ENCODE peak calls at places on chromosomes 7 and 10, in ten cellular contexts. One of them, this sample, is unnamed.

GRCh38 chr7:140650367-140650766 is 9.8 kb upstream of the DENND2A start:
- DNase-seq in HCEC 1CT: no peak
- DNase-seq in progenitor cell of endocrine pancreas: no peak
- DNase-seq in CD8-positive, alpha-beta T cell: no peak
- DNase-seq in uterus: peak
- DNase-seq in upper lobe of right lung: peak
- DNase-seq in GM18507: no peak
- DNase-seq in stimulated activated CD4-positive, alpha-beta T cell treated with anti-CD3 and anti-CD28 coated beads, Interleukin-15, amount 100 ng/mL, for 24 hours: no peak
- DNase-seq in Daoy: no peak
- DNase-seq in activated CD4-positive, alpha-beta T cell treated with anti-CD3 and anti-CD28 coated beads for 4 hours: no peak
- DNase-seq in this sample: no peak

GRCh38 chr7:7369134-7369533 is 166.5 kb downstream of the COL28A1 start:
- DNase-seq in Daoy: no peak
- DNase-seq in upper lobe of right lung: no peak
- DNase-seq in stimulated activated CD4-positive, alpha-beta T cell treated with anti-CD3 and anti-CD28 coated beads, Interleukin-15, amount 100 ng/mL, for 24 hours: no peak
- DNase-seq in uterus: no peak
- DNase-seq in GM18507: no peak
- DNase-seq in progenitor cell of endocrine pancreas: no peak
- DNase-seq in HCEC 1CT: no peak
- DNase-seq in CD8-positive, alpha-beta T cell: no peak
- DNase-seq in activated CD4-positive, alpha-beta T cell treated with anti-CD3 and anti-CD28 coated beads for 4 hours: no peak
- DNase-seq in this sample: no peak

GRCh38 chr10:68099736-68100135 is 9.6 kb upstream of the MYPN start:
- DNase-seq in GM18507: no peak
- DNase-seq in uterus: no peak
- DNase-seq in CD8-positive, alpha-beta T cell: no peak
- DNase-seq in progenitor cell of endocrine pancreas: no peak
- DNase-seq in upper lobe of right lung: no peak
- DNase-seq in HCEC 1CT: peak
- DNase-seq in activated CD4-positive, alpha-beta T cell treated with anti-CD3 and anti-CD28 coated beads for 4 hours: no peak
- DNase-seq in stimulated activated CD4-positive, alpha-beta T cell treated with anti-CD3 and anti-CD28 coated beads, Interleukin-15, amount 100 ng/mL, for 24 hours: no peak
- DNase-seq in Daoy: peak
- DNase-seq in this sample: no peak

GRCh38 chr7:2725178-2726105 is 37.4 kb downstream of the AMZ1 start:
- DNase-seq in activated CD4-positive, alpha-beta T cell treated with anti-CD3 and anti-CD28 coated beads for 4 hours: no peak
- DNase-seq in CD8-positive, alpha-beta T cell: no peak
- DNase-seq in uterus: peak
- DNase-seq in GM18507: no peak
- DNase-seq in upper lobe of right lung: peak
- DNase-seq in stimulated activated CD4-positive, alpha-beta T cell treated with anti-CD3 and anti-CD28 coated beads, Interleukin-15, amount 100 ng/mL, for 24 hours: no peak
- DNase-seq in Daoy: no peak
- DNase-seq in progenitor cell of endocrine pancreas: no peak
- DNase-seq in HCEC 1CT: no peak
- DNase-seq in this sample: no peak

GRCh38 chr7:34723866-34724490 is 66.0 kb downstream of the NPSR1 start:
- DNase-seq in Daoy: no peak
- DNase-seq in stimulated activated CD4-positive, alpha-beta T cell treated with anti-CD3 and anti-CD28 coated beads, Interleukin-15, amount 100 ng/mL, for 24 hours: no peak
- DNase-seq in activated CD4-positive, alpha-beta T cell treated with anti-CD3 and anti-CD28 coated beads for 4 hours: no peak
- DNase-seq in CD8-positive, alpha-beta T cell: no peak
- DNase-seq in GM18507: no peak
- DNase-seq in progenitor cell of endocrine pancreas: no peak
- DNase-seq in HCEC 1CT: no peak
- DNase-seq in upper lobe of right lung: no peak
- DNase-seq in uterus: no peak
- DNase-seq in this sample: peak

GRCh38 chr10:73413108-73413527 is 740 bp downstream of the ANXA7 start:
- DNase-seq in progenitor cell of endocrine pancreas: no peak
- DNase-seq in CD8-positive, alpha-beta T cell: peak
- DNase-seq in stimulated activated CD4-positive, alpha-beta T cell treated with anti-CD3 and anti-CD28 coated beads, Interleukin-15, amount 100 ng/mL, for 24 hours: peak
- DNase-seq in HCEC 1CT: peak
- DNase-seq in GM18507: peak
- DNase-seq in Daoy: peak
- DNase-seq in upper lobe of right lung: no peak
- DNase-seq in activated CD4-positive, alpha-beta T cell treated with anti-CD3 and anti-CD28 coated beads for 4 hours: no peak
- DNase-seq in uterus: peak
- DNase-seq in this sample: peak

GRCh38 chr7:77989981-77990566 is 191.5 kb downstream of the PHTF2 start:
- DNase-seq in Daoy: peak
- DNase-seq in activated CD4-positive, alpha-beta T cell treated with anti-CD3 and anti-CD28 coated beads for 4 hours: no peak
- DNase-seq in progenitor cell of endocrine pancreas: no peak
- DNase-seq in uterus: no peak
- DNase-seq in stimulated activated CD4-positive, alpha-beta T cell treated with anti-CD3 and anti-CD28 coated beads, Interleukin-15, amount 100 ng/mL, for 24 hours: peak
- DNase-seq in upper lobe of right lung: no peak
- DNase-seq in CD8-positive, alpha-beta T cell: no peak
- DNase-seq in GM18507: no peak
- DNase-seq in HCEC 1CT: no peak
- DNase-seq in this sample: no peak

GRCh38 chr10:11831520-11831951 is 8.4 kb downstream of the PROSER2 start:
- DNase-seq in HCEC 1CT: no peak
- DNase-seq in GM18507: no peak
- DNase-seq in stimulated activated CD4-positive, alpha-beta T cell treated with anti-CD3 and anti-CD28 coated beads, Interleukin-15, amount 100 ng/mL, for 24 hours: no peak
- DNase-seq in activated CD4-positive, alpha-beta T cell treated with anti-CD3 and anti-CD28 coated beads for 4 hours: no peak
- DNase-seq in progenitor cell of endocrine pancreas: no peak
- DNase-seq in CD8-positive, alpha-beta T cell: no peak
- DNase-seq in uterus: no peak
- DNase-seq in upper lobe of right lung: no peak
- DNase-seq in Daoy: no peak
- DNase-seq in this sample: no peak

GRCh38 chr7:360454-361100 is 70.6 kb downstream of the FOXL3 start:
- DNase-seq in HCEC 1CT: no peak
- DNase-seq in CD8-positive, alpha-beta T cell: peak
- DNase-seq in GM18507: no peak
- DNase-seq in stimulated activated CD4-positive, alpha-beta T cell treated with anti-CD3 and anti-CD28 coated beads, Interleukin-15, amount 100 ng/mL, for 24 hours: peak
- DNase-seq in upper lobe of right lung: peak
- DNase-seq in Daoy: no peak
- DNase-seq in uterus: no peak
- DNase-seq in progenitor cell of endocrine pancreas: no peak
- DNase-seq in activated CD4-positive, alpha-beta T cell treated with anti-CD3 and anti-CD28 coated beads for 4 hours: peak
- DNase-seq in this sample: no peak

GRCh38 chr10:59857049-59857448 is 49.3 kb downstream of the CCDC6 start:
- DNase-seq in GM18507: no peak
- DNase-seq in progenitor cell of endocrine pancreas: no peak
- DNase-seq in HCEC 1CT: no peak
- DNase-seq in upper lobe of right lung: no peak
- DNase-seq in CD8-positive, alpha-beta T cell: no peak
- DNase-seq in stimulated activated CD4-positive, alpha-beta T cell treated with anti-CD3 and anti-CD28 coated beads, Interleukin-15, amount 100 ng/mL, for 24 hours: no peak
- DNase-seq in activated CD4-positive, alpha-beta T cell treated with anti-CD3 and anti-CD28 coated beads for 4 hours: no peak
- DNase-seq in uterus: no peak
- DNase-seq in Daoy: no peak
- DNase-seq in this sample: no peak

GRCh38 chr10:30182191-30183075 is 123.0 kb upstream of the JCAD start:
- DNase-seq in GM18507: no peak
- DNase-seq in uterus: peak
- DNase-seq in CD8-positive, alpha-beta T cell: no peak
- DNase-seq in HCEC 1CT: peak
- DNase-seq in stimulated activated CD4-positive, alpha-beta T cell treated with anti-CD3 and anti-CD28 coated beads, Interleukin-15, amount 100 ng/mL, for 24 hours: no peak
- DNase-seq in progenitor cell of endocrine pancreas: no peak
- DNase-seq in upper lobe of right lung: no peak
- DNase-seq in Daoy: peak
- DNase-seq in activated CD4-positive, alpha-beta T cell treated with anti-CD3 and anti-CD28 coated beads for 4 hours: no peak
- DNase-seq in this sample: no peak

GRCh38 chr10:109914966-109915365 is 8.3 kb downstream of the XPNPEP1 start:
- DNase-seq in stimulated activated CD4-positive, alpha-beta T cell treated with anti-CD3 and anti-CD28 coated beads, Interleukin-15, amount 100 ng/mL, for 24 hours: peak
- DNase-seq in uterus: no peak
- DNase-seq in Daoy: peak
- DNase-seq in progenitor cell of endocrine pancreas: no peak
- DNase-seq in CD8-positive, alpha-beta T cell: peak
- DNase-seq in HCEC 1CT: peak
- DNase-seq in upper lobe of right lung: no peak
- DNase-seq in activated CD4-positive, alpha-beta T cell treated with anti-CD3 and anti-CD28 coated beads for 4 hours: peak
- DNase-seq in GM18507: no peak
- DNase-seq in this sample: no peak

GRCh38 chr10:86366033-86366901 is at the start of gene GRID1:
- DNase-seq in HCEC 1CT: no peak
- DNase-seq in CD8-positive, alpha-beta T cell: no peak
- DNase-seq in activated CD4-positive, alpha-beta T cell treated with anti-CD3 and anti-CD28 coated beads for 4 hours: peak
- DNase-seq in uterus: peak
- DNase-seq in Daoy: peak
- DNase-seq in upper lobe of right lung: peak
- DNase-seq in GM18507: no peak
- DNase-seq in progenitor cell of endocrine pancreas: peak
- DNase-seq in stimulated activated CD4-positive, alpha-beta T cell treated with anti-CD3 and anti-CD28 coated beads, Interleukin-15, amount 100 ng/mL, for 24 hours: peak
- DNase-seq in this sample: peak

GRCh38 chr7:90225181-90225580 is 13.6 kb downstream of the STEAP2 start:
- DNase-seq in activated CD4-positive, alpha-beta T cell treated with anti-CD3 and anti-CD28 coated beads for 4 hours: no peak
- DNase-seq in CD8-positive, alpha-beta T cell: no peak
- DNase-seq in HCEC 1CT: no peak
- DNase-seq in progenitor cell of endocrine pancreas: no peak
- DNase-seq in uterus: no peak
- DNase-seq in upper lobe of right lung: no peak
- DNase-seq in stimulated activated CD4-positive, alpha-beta T cell treated with anti-CD3 and anti-CD28 coated beads, Interleukin-15, amount 100 ng/mL, for 24 hours: no peak
- DNase-seq in GM18507: no peak
- DNase-seq in Daoy: no peak
- DNase-seq in this sample: no peak

GRCh38 chr10:121595806-121596667 is 2.2 kb downstream of the FGFR2 start:
- DNase-seq in Daoy: no peak
- DNase-seq in HCEC 1CT: no peak
- DNase-seq in upper lobe of right lung: no peak
- DNase-seq in progenitor cell of endocrine pancreas: no peak
- DNase-seq in stimulated activated CD4-positive, alpha-beta T cell treated with anti-CD3 and anti-CD28 coated beads, Interleukin-15, amount 100 ng/mL, for 24 hours: no peak
- DNase-seq in uterus: no peak
- DNase-seq in GM18507: no peak
- DNase-seq in activated CD4-positive, alpha-beta T cell treated with anti-CD3 and anti-CD28 coated beads for 4 hours: no peak
- DNase-seq in CD8-positive, alpha-beta T cell: no peak
- DNase-seq in this sample: no peak

This sample was measured in GM20000.